ENCODE peak calls at places on chromosomes 11 and 22, in eight cellular contexts. F is breast epithelium; L is left ventricle myocardium inferior; C is uterus; H is CD4-positive, alpha-beta memory T cell; W is esophagus squamous epithelium; V is endodermal cell; E is mammary epithelial cell. K is an unnamed sample. For H3K36me3, the result is how much of the 10 kb centered on the place peaks cover.

GRCh38 chr22:45455212-45455611 is 41.7 kb downstream of the RIBC2 start:
- DNase-seq in F (no peak), L (no peak), C (no peak), H (no peak), W (no peak), V (no peak), E (no peak), K (no peak)

GRCh38 chr11:107898270-107898669 is 30.0 kb upstream of the RAB39A start:
- DNase-seq in F (no peak), L (no peak), C (no peak), H (no peak), W (no peak), V (no peak), E (peak), K (no peak)

GRCh38 chr11:130159657-130160459 is at the start of gene ST14:
- DNase-seq in F (peak), L (no peak), C (no peak), H (no peak), W (no peak), V (peak), E (peak), K (no peak)

GRCh38 chr11:68009391-68010000 is 631 bp upstream of the ALDH3B1 start:
- DNase-seq in F (no peak), L (no peak), C (no peak), H (peak), W (no peak), V (no peak), E (peak), K (peak)

GRCh38 chr11:36777302-36777701 is 179.3 kb upstream of the RAG2 start:
- DNase-seq in F (no peak), L (no peak), C (no peak), H (no peak), W (no peak), V (no peak), E (no peak), K (no peak)

GRCh38 chr11:77557553-77557952 is 32.2 kb upstream of the AQP11 start:
- DNase-seq in F (no peak), L (no peak), C (no peak), H (no peak), W (no peak), V (peak), E (no peak), K (no peak)

GRCh38 chr22:46162771-46163170 is 12.4 kb downstream of the PPARA start:
- DNase-seq in F (no peak), L (no peak), C (no peak), H (no peak), W (no peak), V (no peak), E (no peak), K (no peak)

GRCh38 chr22:50696799-50697561 is 24.4 kb downstream of the SHANK3 start:
- DNase-seq in F (no peak), L (peak), C (no peak), H (no peak), W (no peak), V (peak), E (peak), K (peak)

GRCh38 chr11:12993626-12994025 is 15.5 kb upstream of the RASSF10 start:
- DNase-seq in F (no peak), L (no peak), C (no peak), H (no peak), W (no peak), V (no peak), E (peak), K (no peak)

GRCh38 chr11:72146625-72147024 is 11.1 kb downstream of the FOLR3 start:
- DNase-seq in F (no peak), L (no peak), C (no peak), H (no peak), W (no peak), V (no peak), E (no peak), K (no peak)

GRCh38 chr11:72139500-72139899 is 4.0 kb downstream of the FOLR3 start:
- DNase-seq in F (no peak), L (no peak), C (no peak), H (no peak), W (no peak), V (no peak), E (no peak), K (no peak)

GRCh38 chr11:72140661-72141060 is 5.1 kb downstream of the FOLR3 start:
- DNase-seq in F (no peak), L (no peak), C (no peak), H (no peak), W (no peak), V (no peak), E (no peak), K (no peak)

GRCh38 chr11:72141066-72141465 is 5.5 kb downstream of the FOLR3 start:
- DNase-seq in F (no peak), L (no peak), C (no peak), H (no peak), W (no peak), V (no peak), E (peak), K (no peak)

DNA sequence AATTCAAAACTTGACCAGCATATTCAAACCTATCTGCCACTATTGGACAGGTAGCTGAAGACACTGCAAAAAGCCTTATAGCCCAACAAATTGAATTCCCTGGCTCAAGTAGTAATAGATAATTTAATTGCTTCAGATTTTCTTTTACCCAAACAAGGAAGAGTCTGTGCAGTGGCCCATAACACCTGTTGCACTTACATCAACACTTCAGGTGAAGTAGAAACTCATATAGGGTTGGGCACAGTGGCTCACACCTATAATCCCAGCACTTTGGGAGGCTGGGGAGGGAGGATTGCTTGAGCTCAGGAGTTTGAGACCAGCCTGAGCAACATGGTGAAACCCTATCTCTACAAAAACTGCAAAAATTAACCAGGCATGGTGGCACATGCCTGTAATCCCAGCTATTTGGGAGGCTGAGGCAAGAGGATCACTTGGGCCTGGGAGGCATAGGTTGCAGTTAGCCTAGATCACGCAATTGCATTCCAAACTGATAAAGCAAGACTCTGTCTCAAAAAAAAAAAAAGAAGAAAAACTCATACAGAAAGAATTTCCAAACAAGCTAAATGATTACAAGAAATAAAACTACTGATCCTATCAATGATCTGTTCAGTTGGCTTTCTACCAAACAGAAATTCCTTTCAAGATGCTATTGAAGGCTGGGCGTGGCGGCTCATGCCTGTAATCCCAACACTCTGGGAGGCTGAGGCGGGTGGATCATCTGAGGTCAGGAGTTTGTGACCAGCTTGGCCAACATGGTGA is 9.5 kb downstream of the FOLR3 start:
- DNase-seq in F (no peak), L (no peak), C (no peak), H (no peak), W (no peak), V (no peak), E (peak), K (no peak)
- H3K27ac ChIP-seq in F (peak), L (no peak), C (no peak), H (no peak), W (no peak), V (no peak), E (peak), K (no peak)

GRCh38 chr22:41902016-41902415 is 12.9 kb downstream of the SHISA8 start:
- DNase-seq in F (no peak), L (no peak), C (no peak), H (no peak), W (no peak), V (no peak), E (no peak), K (no peak)

GRCh38 chr22:41902932-41903421 is 11.9 kb downstream of the SHISA8 start:
- DNase-seq in F (no peak), L (peak), C (no peak), H (no peak), W (no peak), V (peak), E (no peak), K (no peak)

GRCh38 chr22:41905411-41906202 is 9.3 kb downstream of the SHISA8 start:
- DNase-seq in F (no peak), L (no peak), C (no peak), H (no peak), W (no peak), V (peak), E (no peak), K (no peak)

GRCh38 chr22:41906822-41907221 is 8.1 kb downstream of the SHISA8 start:
- DNase-seq in F (no peak), L (no peak), C (no peak), H (no peak), W (no peak), V (peak), E (no peak), K (no peak)

GRCh38 chr22:41904450-41905410 is 10.1 kb downstream of the SHISA8 start:
- DNase-seq in F (no peak), L (no peak), C (no peak), H (no peak), W (no peak), V (peak), E (no peak), K (no peak)
- H3K36me3 ChIP-seq in F (under half), L (half or more), C (under half), H (under half), W (half or more), V (under half), E (under half), K (under half)

GRCh38 chr11:69320326-69320725 is 26.4 kb downstream of the MYEOV start:
- DNase-seq in F (no peak), L (no peak), C (no peak), H (no peak), W (no peak), V (no peak), E (peak), K (no peak)
- H3K27ac ChIP-seq in F (no peak), L (no peak), C (no peak), H (no peak), W (no peak), V (no peak), E (no peak), K (no peak)

DNA sequence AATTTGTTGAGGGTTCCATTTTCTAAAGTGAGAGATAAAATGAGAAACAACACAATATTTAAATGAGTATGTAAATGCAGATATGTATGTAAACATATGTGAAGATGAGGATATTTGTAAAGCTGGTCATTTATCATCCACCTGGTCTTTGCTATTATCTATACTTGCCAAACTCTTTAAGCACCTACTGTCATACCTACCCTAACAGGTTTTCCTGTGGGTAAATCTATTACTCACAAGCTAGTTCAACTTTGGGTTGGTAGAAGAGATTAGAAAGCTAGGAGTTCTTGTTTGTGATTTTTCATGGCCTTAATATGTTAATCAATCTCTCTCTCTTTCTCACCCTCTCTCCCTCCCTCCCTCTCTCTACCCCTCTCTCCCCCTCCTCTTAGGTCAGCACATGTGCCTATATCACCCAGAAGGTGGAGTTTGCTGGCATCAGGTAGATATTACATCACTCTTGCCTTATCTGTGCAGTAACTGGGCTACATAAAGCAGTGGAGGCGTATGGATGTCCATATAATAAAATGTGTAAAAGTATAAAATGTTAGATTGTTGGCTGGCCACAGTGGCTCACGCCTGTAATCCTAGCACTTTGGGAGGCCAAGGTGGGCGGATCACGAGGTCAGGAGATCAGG is 14.7 kb downstream of the DEPDC5 start:
- DNase-seq in F (no peak), L (no peak), C (no peak), H (no peak), W (no peak), V (no peak), E (no peak), K (no peak)
- H3K36me3 ChIP-seq in F (under half), L (half or more), C (under half), H (under half), W (half or more), V (half or more), E (under half), K (under half)

GRCh38 chr11:9571071-9571765 is 2.3 kb upstream of the WEE1 start:
- DNase-seq in F (no peak), L (no peak), C (no peak), H (no peak), W (no peak), V (no peak), E (no peak), K (no peak)
- H3K27ac ChIP-seq in F (peak), L (no peak), C (no peak), H (no peak), W (peak), V (no peak), E (peak), K (no peak)

GRCh38 chr11:71490044-71490730 is 36.9 kb upstream of the KRTAP5-7 start:
- DNase-seq in F (peak), L (no peak), C (peak), H (no peak), W (no peak), V (no peak), E (no peak), K (peak)
- H3K36me3 ChIP-seq in F (under half), L (half or more), C (under half), H (under half), W (half or more), V (under half), E (under half), K (under half)